ENCODE peak calls at places on chromosomes 3 and 15, in eight cellular contexts. K is Kasumi-1; U is AG08395; Q is tibial nerve; P is mammary epithelial cell; G is fibroblast of pulmonary artery; J is Calu3; O is stimulated activated CD4-positive, alpha-beta T cell treated with anti-CD3 and anti-CD28 coated beads, Interleukin-1b, Interleukin-23, amount 100 ng/mL, for 48 hours. C is an unnamed sample.

GRCh38 chr3:66423791-66424190 is 77.0 kb downstream of the LRIG1 start:
- DNase-seq in K (no peak), U (peak; percentile 71), Q (no peak), P (no peak), G (peak; percentile 79), J (no peak), O (peak; percentile 13), C (peak; percentile 82)

GRCh38 chr3:141059816-141060215 is 8.7 kb downstream of the SPSB4 start:
- DNase-seq in K (no peak), U (no peak), Q (no peak), P (no peak), G (no peak), J (no peak), O (no peak), C (no peak)

GRCh38 chr3:197494366-197495058 is 61.3 kb downstream of the BDH1 start:
- DNase-seq in K (no peak), U (peak; percentile 76), Q (no peak), P (peak; percentile 88), G (no peak), J (peak; percentile 39), O (no peak), C (no peak)

GRCh38 chr3:179046497-179047353 is 24.9 kb downstream of the ZMAT3 start:
- DNase-seq in K (no peak), U (no peak), Q (no peak), P (no peak), G (no peak), J (no peak), O (no peak), C (peak; percentile 12)

GRCh38 chr15:82108489-82109078 is 62.8 kb upstream of the MEX3B start:
- DNase-seq in K (peak; percentile 63), U (peak; percentile 76), Q (no peak), P (peak; percentile 57), G (peak; percentile 51), J (peak; percentile 94), O (peak; percentile 71), C (peak; percentile 63)

GRCh38 chr3:41198526-41198925 is 779 bp upstream of the CTNNB1 start:
- DNase-seq in K (peak; percentile 19), U (no peak), Q (peak; percentile 21), P (no peak), G (no peak), J (no peak), O (peak; percentile 6), C (no peak)

GRCh38 chr15:40293905-40294895 is 11.3 kb upstream of the ANKRD63 start:
- DNase-seq in K (no peak), U (no peak), Q (no peak), P (no peak), G (no peak), J (no peak), O (no peak), C (no peak)

GRCh38 chr3:101036213-101036618 is 43.0 kb upstream of the ABI3BP start:
- DNase-seq in K (no peak), U (peak; percentile 86), Q (peak; percentile 30), P (peak; percentile 91), G (peak; percentile 95), J (peak; percentile 75), O (no peak), C (peak; percentile 98)

GRCh38 chr3:186220365-186220764 is 111.5 kb upstream of the ETV5 start:
- DNase-seq in K (no peak), U (no peak), Q (no peak), P (peak; percentile 59), G (no peak), J (no peak), O (peak; percentile 28), C (no peak)

GRCh38 chr15:80059786-80060489 is 462 bp downstream of the ZFAND6 start:
- DNase-seq in K (peak; percentile 31), U (peak; percentile 58), Q (no peak), P (peak; percentile 52), G (peak; percentile 22), J (peak; percentile 62), O (peak; percentile 47), C (peak; percentile 41)

GRCh38 chr3:18426597-18426996 is 1.5 kb upstream of the SATB1 start:
- DNase-seq in K (no peak), U (no peak), Q (no peak), P (no peak), G (no peak), J (no peak), O (no peak), C (no peak)

C was measured in EH.